ENCODE peak calls at places on chromosomes 13 and 19, in eight cellular contexts. C is pancreas, W is DND-41, L is lung, M is GM13976, E is HCT116, A is Peyer's patch, X is thoracic aorta. K is an unnamed sample.
A peak's percentile ranks its signal among the peaks of the same experiment; 100 is the strongest.

GRCh38 chr19:6580313-6580712 is 10.6 kb downstream of the CD70 start:
- DNase-seq in L (no peak), W (no peak), C (no peak), M (no peak), E (peak; percentile 77), X (no peak), A (no peak), K (no peak)

GRCh38 chr19:7509625-7510024 is 6.3 kb upstream of the ZNF358 start:
- DNase-seq in L (no peak), M (no peak), X (no peak), E (no peak), A (no peak), W (peak; percentile 49), C (no peak), K (peak; percentile 44)

GRCh38 chr13:114105351-114106225 is 26.8 kb downstream of the RASA3 start:
- DNase-seq in X (no peak), M (no peak), L (no peak), A (peak; percentile 42), C (no peak), E (no peak), W (no peak), K (no peak)

GRCh38 chr13:27194895-27195764 is 23.5 kb upstream of the USP12 start:
- DNase-seq in M (no peak), L (no peak), W (no peak), E (peak; percentile 96), C (no peak), A (no peak), X (no peak), K (peak; percentile 15)

GRCh38 chr19:21569497-21569870 is 64.1 kb downstream of the ZNF429 start:
- DNase-seq in W (peak; percentile 79), L (no peak), M (no peak), E (no peak), X (no peak), A (peak; percentile 62), C (peak; percentile 40), K (peak; percentile 78)

GRCh38 chr13:49454388-49455015 is 10.4 kb downstream of the SETDB2 start:
- DNase-seq in W (no peak), L (no peak), E (no peak), C (no peak), A (no peak), X (no peak), M (peak; percentile 56), K (no peak)

GRCh38 chr19:39917561-39918182 is 16.8 kb downstream of the FCGBP start:
- DNase-seq in L (peak; percentile 13), M (peak; percentile 14), C (no peak), W (no peak), A (no peak), X (no peak), E (no peak), K (no peak)

GRCh38 chr13:96020155-96020575 is 33.0 kb downstream of the UGGT2 start:
- DNase-seq in A (peak; percentile 57), L (no peak), M (peak; percentile 46), W (peak; percentile 7), E (peak; percentile 56), C (peak; percentile 72), X (no peak), K (peak; percentile 21)

GRCh38 chr13:31278874-31279273 is 79.1 kb downstream of the B3GLCT start:
- DNase-seq in W (no peak), A (no peak), E (no peak), X (no peak), L (no peak), M (no peak), C (no peak), K (no peak)

GRCh38 chr19:38975861-38976271 is 324 bp upstream of the FBXO17 start:
- DNase-seq in X (no peak), C (peak; percentile 32), A (no peak), L (no peak), E (no peak), M (no peak), W (no peak), K (no peak)

GRCh38 chr19:37932985-37933953 is 26.3 kb downstream of the SIPA1L3 start:
- DNase-seq in C (peak; percentile 37), M (no peak), W (no peak), A (peak; percentile 82), L (no peak), X (no peak), E (no peak), K (no peak)

GRCh38 chr13:33174491-33174890 is 111.1 kb downstream of the STARD13 start:
- DNase-seq in M (no peak), E (no peak), C (no peak), A (no peak), X (no peak), W (no peak), L (no peak), K (no peak)

GRCh38 chr19:40059624-40060023 is 3.6 kb upstream of the ZNF780B start:
- DNase-seq in L (no peak), X (no peak), C (no peak), W (no peak), E (no peak), A (no peak), M (no peak), K (no peak)

GRCh38 chr19:2663920-2664571 is 38.4 kb downstream of the GNG7 start:
- DNase-seq in L (no peak), E (no peak), X (no peak), C (no peak), W (no peak), M (peak; percentile 82), A (peak; percentile 91), K (peak; percentile 12)

GRCh38 chr19:45568732-45569131 is 15.9 kb downstream of the OPA3 start:
- DNase-seq in E (peak; percentile 41), W (no peak), C (no peak), M (no peak), A (peak; percentile 57), X (no peak), L (no peak), K (no peak)

GRCh38 chr19:45574526-45574925 is 10.1 kb downstream of the OPA3 start:
- DNase-seq in E (no peak), M (no peak), A (no peak), W (no peak), C (no peak), X (no peak), L (no peak), K (no peak)

GRCh38 chr19:45571457-45572220 is 13.0 kb downstream of the OPA3 start:
- DNase-seq in W (no peak), C (no peak), L (no peak), M (no peak), X (no peak), E (no peak), A (no peak), K (no peak)

GRCh38 chr19:45567609-45568008 is 17.0 kb downstream of the OPA3 start:
- DNase-seq in L (no peak), A (no peak), X (no peak), E (no peak), M (no peak), W (no peak), C (no peak), K (no peak)

DNA sequence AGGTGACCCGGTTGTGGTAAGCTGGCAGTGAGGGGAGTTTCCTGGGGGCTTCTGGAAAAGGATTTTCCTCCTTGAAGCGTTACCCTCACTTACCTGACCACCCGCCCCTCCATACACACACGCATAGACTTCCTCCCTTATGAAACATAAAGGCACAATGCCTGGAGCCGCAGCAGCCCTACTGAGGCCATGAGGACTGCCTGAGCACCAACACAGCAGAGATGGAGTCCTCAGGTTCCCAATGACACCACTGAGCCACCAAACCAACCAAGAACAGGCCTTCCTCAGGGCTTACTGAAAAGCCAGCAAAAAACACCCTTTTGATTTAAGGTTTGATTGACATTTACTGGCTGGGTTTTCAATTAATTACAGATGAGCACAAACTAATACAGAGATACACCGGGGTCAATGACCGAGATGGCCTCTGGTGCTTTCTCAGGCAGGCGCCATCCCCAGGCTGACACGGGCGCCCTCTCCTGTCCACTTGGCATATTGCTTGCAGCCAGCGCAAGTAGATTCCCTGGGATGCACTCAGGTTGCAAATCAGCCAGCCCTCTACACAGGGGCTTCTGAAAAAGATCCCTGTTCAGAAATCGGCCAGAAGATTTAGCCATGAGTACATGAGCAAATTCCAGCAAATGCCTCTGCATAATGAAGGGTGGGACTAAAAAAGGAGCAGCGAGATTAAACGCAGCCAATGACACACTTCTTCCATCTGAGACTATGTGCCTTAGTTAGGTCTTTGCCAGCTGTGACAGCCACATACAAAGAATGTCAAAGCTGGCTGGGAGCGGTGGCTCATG is 14.8 kb downstream of the OPA3 start:
- DNase-seq in X (no peak), M (peak; percentile 73), W (peak; percentile 47), A (peak; percentile 93), E (peak; percentile 24), L (peak; percentile 53), C (peak; percentile 57), K (peak; percentile 81)
- TF ChIP-seq CTCF in X (peak; percentile 62), M (peak; percentile 88), W (peak; percentile 71), A (peak; percentile 90), E (peak; percentile 96), L (peak; percentile 38), C (peak; percentile 58), K (peak; percentile 72)

GRCh38 chr19:42120276-42121010 is 11.8 kb downstream of the POU2F2 start:
- DNase-seq in A (no peak), L (no peak), E (no peak), W (no peak), X (no peak), M (no peak), C (no peak), K (no peak)
- TF ChIP-seq CTCF in A (no peak), L (no peak), E (no peak), W (no peak), X (no peak), M (no peak), C (no peak), K (no peak)

DNA sequence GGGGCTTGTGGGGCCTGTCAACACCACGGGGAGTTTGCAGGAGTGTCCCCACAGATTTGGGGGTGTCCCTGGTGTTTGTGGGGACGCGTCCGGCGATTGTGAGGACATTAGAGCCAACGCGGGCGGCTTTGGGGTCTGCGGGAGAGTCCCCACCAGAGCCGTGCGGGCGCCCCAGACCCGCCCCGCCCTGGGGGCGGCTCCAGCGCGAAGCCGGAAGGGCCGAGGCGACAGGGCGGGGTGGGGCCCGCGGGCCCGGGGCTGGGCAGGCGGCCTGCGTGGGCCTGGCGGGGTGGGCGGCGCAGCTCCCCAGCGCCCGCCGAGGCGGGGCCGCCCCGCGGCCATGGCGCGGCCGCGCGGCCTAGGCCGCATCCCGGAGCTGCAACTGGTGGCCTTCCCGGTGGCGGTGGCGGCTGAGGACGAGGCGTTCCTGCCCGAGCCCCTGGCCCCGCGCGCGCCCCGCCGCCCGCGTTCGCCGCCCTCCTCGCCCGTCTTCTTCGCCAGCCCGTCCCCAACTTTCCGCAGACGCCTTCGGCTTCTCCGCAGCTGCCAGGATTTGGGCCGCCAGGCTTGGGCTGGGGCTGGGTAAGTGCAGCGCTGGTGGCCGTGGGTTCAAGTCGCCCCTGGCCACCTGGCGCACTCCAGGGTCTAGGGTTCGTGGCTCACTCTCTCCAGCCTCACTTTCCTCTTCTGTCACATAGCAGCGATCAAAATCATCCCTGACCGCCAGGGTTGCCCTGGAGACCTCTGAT is 10.3 kb downstream of the PDE4A start:
- DNase-seq in L (peak; percentile 60), M (peak; percentile 85), C (peak; percentile 56), W (no peak), A (peak; percentile 68), X (no peak), E (no peak), K (no peak)
- TF ChIP-seq CTCF in L (no peak), M (no peak), C (no peak), W (no peak), A (no peak), X (no peak), E (no peak), K (no peak)

DNA sequence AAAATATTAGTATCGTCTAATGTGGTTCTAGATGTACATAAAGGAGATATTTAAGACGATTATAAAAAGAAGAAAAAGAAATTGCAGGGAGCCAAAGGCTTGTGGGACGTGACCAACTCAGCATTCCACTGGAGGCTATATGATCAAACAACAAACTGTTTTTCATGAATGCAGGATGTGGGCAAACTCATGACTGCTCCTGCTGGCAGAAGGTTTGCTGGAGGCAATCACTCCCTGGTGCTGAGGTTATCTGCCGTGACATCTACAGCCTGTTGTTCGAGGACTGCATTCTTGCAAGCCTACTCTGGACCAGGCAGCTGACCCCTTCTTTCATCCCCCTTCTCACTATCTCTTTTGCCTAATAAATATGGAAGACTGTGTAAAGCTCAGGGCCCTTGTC is 518.1 kb downstream of the UQCRFS1 start:
- DNase-seq in W (peak; percentile 53), A (no peak), E (no peak), M (no peak), X (no peak), C (no peak), L (no peak), K (no peak)
- TF ChIP-seq CTCF in W (peak; percentile 62), A (no peak), E (no peak), M (no peak), X (no peak), C (no peak), L (no peak), K (no peak)